ENCODE peak calls at places on chromosomes 3 and 15, in seven cellular contexts. E is thyroid gland, B is RWPE1, Z is GM13976, Y is left ventricle myocardium inferior, S is lower lobe of right lung, C is glutamatergic neuron. T is an unnamed sample.

GRCh38 chr3:23430781-23431423 is 227.8 kb downstream of the UBE2E2 start:
- DNase-seq in C (no peak), Z (no peak), E (no peak), Y (no peak), S (no peak), B (no peak), T (no peak)

GRCh38 chr3:192907784-192908183 is 9.9 kb downstream of the MB21D2 start:
- DNase-seq in Z (no peak), Y (no peak), B (peak; percentile 77), E (no peak), S (no peak), C (no peak), T (no peak)

GRCh38 chr15:27993996-27994775 is 104.9 kb downstream of the OCA2 start:
- DNase-seq in Z (no peak), B (no peak), S (no peak), E (peak; percentile 77), C (no peak), Y (no peak), T (no peak)

GRCh38 chr3:120177151-120177550 is 82.9 kb upstream of the GSK3B start:
- DNase-seq in Y (peak; percentile 28), Z (no peak), C (no peak), S (peak; percentile 60), E (peak; percentile 87), B (peak; percentile 83), T (no peak)

GRCh38 chr3:192419312-192419711 is 308.0 kb downstream of the FGF12 start:
- DNase-seq in C (no peak), S (no peak), Y (no peak), E (no peak), Z (no peak), B (no peak), T (no peak)

GRCh38 chr3:95508124-95508523 is 1306.3 kb upstream of the EPHA6 start:
- DNase-seq in C (no peak), B (no peak), E (no peak), Z (peak; percentile 2), Y (no peak), S (no peak), T (no peak)

GRCh38 chr15:78162038-78162437 is 12.9 kb downstream of the IDH3A start:
- DNase-seq in B (no peak), Z (no peak), Y (no peak), S (no peak), C (no peak), E (no peak), T (no peak)

GRCh38 chr3:43996379-43997301 is 245.0 kb upstream of the TOPAZ1 start:
- DNase-seq in B (peak; percentile 23), C (peak; percentile 69), Y (no peak), E (peak; percentile 84), Z (peak; percentile 71), S (peak; percentile 54), T (no peak)

GRCh38 chr3:146598486-146598885 is 6.7 kb downstream of the PLSCR5 start:
- DNase-seq in Y (no peak), E (no peak), Z (no peak), S (no peak), B (no peak), C (no peak), T (no peak)

GRCh38 chr15:41258706-41259471 is 27.8 kb downstream of the CHP1 start:
- DNase-seq in C (no peak), E (peak; percentile 30), Z (peak; percentile 50), Y (no peak), S (peak; percentile 50), B (no peak), T (no peak)

GRCh38 chr3:85667744-85668143 is 709.0 kb downstream of the CADM2 start:
- DNase-seq in C (no peak), Z (no peak), S (no peak), E (no peak), B (no peak), Y (no peak), T (no peak)

GRCh38 chr3:175199961-175200360 is 340.8 kb downstream of the NAALADL2 start:
- DNase-seq in E (no peak), B (no peak), C (no peak), Z (no peak), Y (no peak), S (no peak), T (no peak)

GRCh38 chr3:3705090-3705775 is 94.0 kb upstream of the LRRN1 start:
- DNase-seq in Y (peak; percentile 28), Z (no peak), C (no peak), S (no peak), B (no peak), E (no peak), T (no peak)

GRCh38 chr3:23650371-23651140 is 155.2 kb upstream of the UBE2E1 start:
- DNase-seq in C (no peak), Z (no peak), Y (no peak), S (no peak), E (peak; percentile 67), B (peak; percentile 66), T (no peak)

GRCh38 chr3:46276497-46277099 is 34.3 kb downstream of the CCR3 start:
- DNase-seq in Y (peak; percentile 50), Z (peak; percentile 34), S (peak; percentile 75), B (peak; percentile 15), E (peak; percentile 59), C (peak; percentile 46), T (peak; percentile 78)

GRCh38 chr3:160006282-160007163 is 17.9 kb downstream of the IL12A start:
- DNase-seq in E (peak; percentile 58), C (peak; percentile 32), Z (peak; percentile 58), Y (no peak), S (no peak), B (peak; percentile 83), T (no peak)

DNA sequence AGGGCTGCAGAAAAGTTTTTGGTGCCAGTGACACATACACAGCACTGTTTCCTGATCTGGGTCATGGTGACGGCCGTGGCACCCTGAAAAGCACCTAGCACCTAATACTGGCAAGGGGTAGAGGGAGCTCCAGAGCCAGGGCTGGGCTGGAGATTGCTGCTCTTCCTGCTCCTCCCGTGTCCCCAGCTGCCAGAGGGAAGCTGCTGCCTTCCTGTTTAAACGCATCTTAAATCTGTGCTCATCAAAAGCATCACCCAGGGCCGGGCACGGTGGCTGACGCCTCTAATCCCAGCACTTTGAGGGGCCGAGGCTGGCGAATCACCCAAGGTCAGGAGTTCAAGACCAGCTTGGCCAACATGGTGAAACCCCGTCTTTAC is 156.7 kb upstream of the MEF2A start:
- DNase-seq in B (peak; percentile 82), S (peak; percentile 78), Y (peak; percentile 67), Z (peak; percentile 64), C (peak; percentile 58), E (peak; percentile 23), T (peak; percentile 80)
- TF ChIP-seq CTCF in B (peak; percentile 79), S (peak; percentile 67), Y (peak; percentile 77), Z (peak; percentile 30), C (no peak), E (no peak), T (peak; percentile 61)

GRCh38 chr15:70426065-70426821 is 328.5 kb upstream of the TLE3 start:
- DNase-seq in C (no peak), Y (no peak), S (no peak), B (peak; percentile 57), E (no peak), Z (no peak), T (no peak)

GRCh38 chr15:70427531-70428120 is 329.9 kb upstream of the TLE3 start:
- DNase-seq in Y (no peak), C (no peak), B (peak; percentile 42), Z (no peak), E (no peak), S (no peak), T (no peak)

GRCh38 chr15:70428211-70428822 is 330.6 kb upstream of the TLE3 start:
- DNase-seq in Z (no peak), C (no peak), E (no peak), B (no peak), S (no peak), Y (no peak), T (no peak)

GRCh38 chr15:70424937-70425411 is 327.3 kb upstream of the TLE3 start:
- DNase-seq in C (no peak), Z (no peak), B (no peak), Y (no peak), E (no peak), S (no peak), T (peak; percentile 59)

GRCh38 chr15:70427120-70427519 is 329.4 kb upstream of the TLE3 start:
- DNase-seq in S (no peak), Z (no peak), C (no peak), B (no peak), E (no peak), Y (no peak), T (no peak)
- TF ChIP-seq CTCF in S (no peak), Z (no peak), C (no peak), B (no peak), E (no peak), Y (no peak), T (no peak)

DNA sequence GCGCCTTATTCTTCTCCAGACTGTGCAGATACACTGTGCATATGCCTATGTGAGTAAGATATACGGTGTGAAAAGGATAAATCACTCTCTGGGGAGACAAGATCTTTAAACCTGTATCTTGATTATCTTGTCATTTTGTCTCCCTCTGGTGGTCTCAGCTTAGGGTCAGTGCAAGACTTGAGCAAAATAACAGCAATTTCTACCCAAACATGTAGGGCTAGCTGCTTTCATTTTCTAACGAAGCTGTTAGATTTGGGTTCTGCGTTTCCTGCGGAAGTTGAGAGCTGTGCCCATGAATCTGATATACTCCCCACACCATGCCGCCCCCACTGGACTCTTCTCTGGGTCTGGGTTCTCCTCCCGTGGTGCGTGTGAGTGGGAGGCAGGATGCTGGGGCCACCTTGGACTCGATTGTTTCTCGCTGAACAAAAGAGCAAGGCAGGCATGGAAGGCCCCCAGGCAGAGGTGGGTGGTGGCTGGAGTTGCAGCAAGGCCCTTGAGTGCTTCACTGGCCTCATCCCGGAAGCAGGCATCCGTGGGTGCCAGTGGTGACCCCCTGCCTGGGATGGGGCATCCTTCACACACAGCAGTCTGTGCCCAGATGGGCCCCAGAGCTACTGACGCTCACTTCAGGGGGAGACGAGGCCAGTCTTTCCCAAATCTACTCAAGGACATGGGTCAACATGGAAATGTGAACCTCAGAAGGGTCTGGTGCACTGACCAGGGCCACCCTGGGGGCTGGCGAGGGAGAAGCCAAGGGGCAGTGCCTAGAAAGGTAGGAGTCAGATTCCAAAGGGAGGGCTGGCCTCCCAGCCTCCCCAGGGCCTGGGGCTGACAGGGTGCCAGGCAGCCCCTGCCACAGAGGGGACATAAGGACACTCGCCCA is 179.6 kb downstream of the NSMCE3 start:
- DNase-seq in S (no peak), Z (peak; percentile 36), B (no peak), Y (no peak), C (no peak), E (no peak), T (peak; percentile 43)
- TF ChIP-seq CTCF in S (no peak), Z (no peak), B (no peak), Y (no peak), C (no peak), E (no peak), T (no peak)

GRCh38 chr15:66078929-66079275 is 174.6 kb downstream of the MEGF11 start:
- DNase-seq in B (no peak), C (no peak), Y (no peak), E (no peak), S (no peak), Z (no peak), T (no peak)

GRCh38 chr15:66084704-66085103 is 168.8 kb downstream of the MEGF11 start:
- DNase-seq in E (no peak), C (no peak), Y (no peak), S (no peak), B (no peak), Z (no peak), T (no peak)

GRCh38 chr15:66078196-66078928 is 175.2 kb downstream of the MEGF11 start:
- DNase-seq in C (no peak), E (no peak), S (no peak), B (no peak), Z (no peak), Y (no peak), T (no peak)

GRCh38 chr15:66077320-66077663 is 176.3 kb downstream of the MEGF11 start:
- DNase-seq in Z (no peak), Y (no peak), E (no peak), B (no peak), S (no peak), C (no peak), T (no peak)

GRCh38 chr15:66080791-66081475 is 172.6 kb downstream of the MEGF11 start:
- DNase-seq in S (no peak), Y (no peak), Z (no peak), C (peak; percentile 40), E (peak; percentile 60), B (peak; percentile 68), T (no peak)
- TF ChIP-seq CTCF in S (no peak), Y (peak; percentile 8), Z (no peak), C (no peak), E (no peak), B (no peak), T (no peak)